ENCODE peak calls at places on chromosomes 13 and 19, in six cellular contexts. U, Q, H, B, M and T are unnamed samples.

GRCh38 chr19:48812094-48812929 is 1.5 kb upstream of the BCAT2 start:
- DNase-seq in U (peak), Q (peak), H (peak), B (peak), M (peak), T (peak)

GRCh38 chr13:113625965-113626661 is 31.9 kb downstream of the ATP4B start:
- DNase-seq in U (peak), Q (peak), H (peak), B (peak), M (peak), T (no peak)

GRCh38 chr19:926595-927043 is 784 bp downstream of the ARID3A start:
- DNase-seq in U (peak), Q (peak), H (peak), B (peak), M (peak), T (no peak)

GRCh38 chr13:34698953-34699352 is 243.1 kb upstream of the NBEA start:
- DNase-seq in U (peak), Q (no peak), H (peak), B (no peak), M (peak), T (no peak)

GRCh38 chr13:32211788-32212187 is 103.4 kb downstream of the ZAR1L start:
- DNase-seq in U (peak), Q (no peak), H (peak), B (no peak), M (peak), T (no peak)

GRCh38 chr19:49887037-49887652 is 9.5 kb downstream of the IL4I1 start:
- DNase-seq in U (no peak), Q (no peak), H (no peak), B (no peak), M (no peak), T (no peak)

GRCh38 chr19:590396-590745 is 690 bp downstream of the HCN2 start:
- DNase-seq in U (peak), Q (peak), H (peak), B (no peak), M (peak), T (no peak)

GRCh38 chr13:109784590-109785140 is 1.7 kb downstream of the IRS2 start:
- DNase-seq in U (peak), Q (peak), H (peak), B (peak), M (peak), T (peak)

GRCh38 chr13:73216381-73216831 is 157.6 kb downstream of the KLF5 start:
- DNase-seq in U (peak), Q (no peak), H (no peak), B (no peak), M (peak), T (no peak)

GRCh38 chr13:111620586-111620985 is 300.1 kb downstream of the TEX29 start:
- DNase-seq in U (no peak), Q (no peak), H (no peak), B (no peak), M (no peak), T (no peak)

GRCh38 chr19:38223119-38223523 is 901 bp downstream of the DPF1 start:
- DNase-seq in U (no peak), Q (no peak), H (no peak), B (no peak), M (no peak), T (no peak)

GRCh38 chr19:43765109-43765876 is 10.5 kb upstream of the SMG9 start:
- DNase-seq in U (peak), Q (peak), H (peak), B (no peak), M (peak), T (no peak)

GRCh38 chr13:68473834-68474326 is 1243.7 kb upstream of the PCDH9 start:
- DNase-seq in U (no peak), Q (no peak), H (no peak), B (no peak), M (no peak), T (no peak)

GRCh38 chr13:100721885-100722512 is 47.4 kb upstream of the TMTC4 start:
- DNase-seq in U (peak), Q (no peak), H (peak), B (no peak), M (peak), T (peak)

GRCh38 chr13:61954092-61954491 is 538.4 kb upstream of the PCDH20 start:
- DNase-seq in U (peak), Q (no peak), H (peak), B (no peak), M (no peak), T (no peak)

GRCh38 chr13:44437356-44438233 is 64.0 kb downstream of the SERP2 start:
- DNase-seq in U (peak), Q (no peak), H (peak), B (no peak), M (peak), T (no peak)

GRCh38 chr19:44163789-44164188 is 1.1 kb upstream of the ZNF226 start:
- DNase-seq in U (no peak), Q (no peak), H (no peak), B (no peak), M (no peak), T (no peak)

GRCh38 chr13:33455291-33455690 is 169.7 kb upstream of the STARD13 start:
- DNase-seq in U (no peak), Q (no peak), H (no peak), B (no peak), M (peak), T (no peak)

DNA sequence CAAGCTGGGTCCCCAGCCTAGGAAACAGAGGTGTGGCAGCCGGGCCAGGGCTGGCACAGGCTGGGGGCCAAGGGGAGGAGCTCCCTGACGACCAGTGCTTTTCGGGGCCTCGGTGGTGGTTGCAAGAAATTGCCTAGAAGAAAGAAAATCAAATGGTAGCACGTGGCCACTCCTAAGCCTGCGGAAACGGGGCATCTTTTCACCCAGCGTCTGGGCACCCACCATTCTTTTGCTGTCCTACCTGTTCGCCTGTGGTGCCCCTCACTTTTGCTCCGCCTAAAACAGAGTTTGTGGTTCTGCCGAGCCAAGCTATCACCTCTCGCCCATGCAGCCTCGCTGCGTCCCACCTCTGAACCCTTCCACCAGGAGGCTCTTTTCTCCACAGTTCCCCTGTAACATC is 7.1 kb upstream of the KRTDAP start:
- DNase-seq in U (no peak), Q (no peak), H (no peak), B (no peak), M (no peak), T (no peak)
- TF ChIP-seq CTCF in U (no peak), Q (no peak), H (no peak), B (no peak), M (no peak), T (no peak)

GRCh38 chr13:75802161-75802560 is 166.0 kb downstream of the LMO7 start:
- DNase-seq in U (no peak), Q (no peak), H (no peak), B (no peak), M (no peak), T (no peak)
- TF ChIP-seq CTCF in U (no peak), Q (no peak), H (no peak), B (no peak), M (no peak), T (no peak)

GRCh38 chr13:27481766-27482165 is 31.4 kb upstream of the MTIF3 start:
- DNase-seq in U (peak), Q (peak), H (peak), B (peak), M (peak), T (peak)
- TF ChIP-seq CTCF in U (peak), Q (peak), H (peak), B (peak), M (peak), T (peak)

GRCh38 chr19:4374451-4375163 is 25.7 kb downstream of the SH3GL1 start:
- DNase-seq in U (peak), Q (peak), H (peak), B (peak), M (peak), T (no peak)

GRCh38 chr19:4376245-4376990 is 23.9 kb downstream of the SH3GL1 start:
- DNase-seq in U (no peak), Q (no peak), H (no peak), B (no peak), M (no peak), T (no peak)

GRCh38 chr19:4376991-4377781 is 23.2 kb downstream of the SH3GL1 start:
- DNase-seq in U (no peak), Q (no peak), H (no peak), B (no peak), M (no peak), T (no peak)

GRCh38 chr19:4375164-4375619 is 25.2 kb downstream of the SH3GL1 start:
- DNase-seq in U (no peak), Q (no peak), H (no peak), B (no peak), M (no peak), T (no peak)

GRCh38 chr19:4375620-4376228 is 24.6 kb downstream of the SH3GL1 start:
- DNase-seq in U (peak), Q (no peak), H (peak), B (no peak), M (peak), T (no peak)
- TF ChIP-seq CTCF in U (peak), Q (no peak), H (peak), B (no peak), M (peak), T (no peak)

GRCh38 chr19:51441410-51442390 is 16.6 kb downstream of the SIGLEC8 start:
- DNase-seq in U (no peak), Q (no peak), H (no peak), B (no peak), M (no peak), T (no peak)

GRCh38 chr19:51440846-51441409 is 17.3 kb downstream of the SIGLEC8 start:
- DNase-seq in U (no peak), Q (no peak), H (peak), B (no peak), M (no peak), T (no peak)

GRCh38 chr19:51440052-51440451 is 18.2 kb downstream of the SIGLEC8 start:
- DNase-seq in U (no peak), Q (no peak), H (no peak), B (no peak), M (no peak), T (no peak)

GRCh38 chr19:51433092-51433491 is 15.7 kb upstream of the SIGLEC10 start:
- DNase-seq in U (no peak), Q (no peak), H (no peak), B (no peak), M (no peak), T (no peak)

DNA sequence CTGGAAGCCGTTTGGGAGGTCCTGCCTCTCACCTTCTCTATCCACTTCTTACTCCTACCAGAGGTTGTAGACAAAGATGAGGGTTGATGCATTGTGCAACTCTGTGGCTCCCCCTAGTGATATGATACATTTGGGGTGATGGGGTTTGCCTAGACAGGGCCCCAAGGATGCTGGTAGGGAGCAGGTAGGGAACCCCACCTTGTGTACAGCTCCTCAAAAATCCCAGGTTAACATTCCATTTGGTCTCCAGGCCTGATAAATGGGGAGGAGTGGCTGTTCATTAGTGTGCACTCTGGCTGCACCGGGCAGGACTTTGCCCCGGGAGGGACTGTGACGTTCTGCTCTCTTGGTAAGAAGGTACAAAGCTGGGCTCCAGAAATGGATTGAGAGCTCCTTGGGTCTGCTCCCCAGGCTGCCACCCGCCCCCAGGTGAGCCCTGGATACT is 19.2 kb downstream of the SIGLEC8 start:
- DNase-seq in U (peak), Q (no peak), H (peak), B (no peak), M (no peak), T (no peak)
- TF ChIP-seq CTCF in U (peak), Q (peak), H (peak), B (peak), M (peak), T (no peak)

GRCh38 chr13:23666576-23666975 is 96.4 kb downstream of the TNFRSF19 start:
- DNase-seq in U (no peak), Q (no peak), H (no peak), B (no peak), M (no peak), T (no peak)

GRCh38 chr13:23668557-23668956 is 98.3 kb downstream of the TNFRSF19 start:
- DNase-seq in U (peak), Q (no peak), H (no peak), B (peak), M (no peak), T (no peak)

GRCh38 chr13:23670793-23671192 is 100.6 kb downstream of the TNFRSF19 start:
- DNase-seq in U (no peak), Q (no peak), H (no peak), B (no peak), M (no peak), T (no peak)

GRCh38 chr13:23671367-23671766 is 101.2 kb downstream of the TNFRSF19 start:
- DNase-seq in U (peak), Q (no peak), H (no peak), B (no peak), M (peak), T (no peak)

DNA sequence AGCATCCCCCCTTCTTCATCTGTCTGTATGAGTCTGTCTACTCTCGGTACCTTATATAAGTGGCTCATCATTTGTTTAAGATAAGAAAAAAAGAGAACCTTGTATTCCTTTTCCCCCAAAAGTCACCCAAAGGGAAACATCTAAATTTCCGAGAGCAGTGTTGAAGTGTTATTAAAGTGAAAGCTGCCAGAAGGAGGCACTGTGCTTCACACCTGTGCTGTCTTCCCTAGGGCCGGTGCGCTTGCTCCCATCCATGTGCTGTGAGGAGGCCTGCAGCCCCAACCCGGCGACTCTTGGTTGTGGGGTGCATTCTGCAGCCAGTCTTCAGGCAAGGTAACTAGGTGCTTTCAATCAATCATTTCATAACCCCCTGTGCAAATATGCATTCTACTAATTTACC is 97.5 kb downstream of the TNFRSF19 start:
- DNase-seq in U (no peak), Q (no peak), H (no peak), B (no peak), M (no peak), T (no peak)
- TF ChIP-seq CTCF in U (no peak), Q (no peak), H (peak), B (no peak), M (no peak), T (no peak)

GRCh38 chr13:43304449-43304848 is 281.1 kb downstream of the DNAJC15 start:
- DNase-seq in U (no peak), Q (no peak), H (no peak), B (no peak), M (no peak), T (peak)

GRCh38 chr13:43305416-43305815 is 282.0 kb downstream of the DNAJC15 start:
- DNase-seq in U (peak), Q (no peak), H (no peak), B (no peak), M (peak), T (no peak)

GRCh38 chr13:43304945-43305344 is 281.6 kb downstream of the DNAJC15 start:
- DNase-seq in U (no peak), Q (no peak), H (no peak), B (no peak), M (no peak), T (no peak)

GRCh38 chr13:43301341-43301969 is 278.1 kb downstream of the DNAJC15 start:
- DNase-seq in U (no peak), Q (no peak), H (no peak), B (no peak), M (peak), T (no peak)

GRCh38 chr13:43303040-43303729 is 279.8 kb downstream of the DNAJC15 start:
- DNase-seq in U (peak), Q (peak), H (peak), B (peak), M (peak), T (peak)
- TF ChIP-seq CTCF in U (peak), Q (peak), H (peak), B (peak), M (peak), T (peak)

GRCh38 chr13:94968040-94968756 is 255.9 kb upstream of the SOX21 start:
- DNase-seq in U (no peak), Q (no peak), H (no peak), B (no peak), M (no peak), T (no peak)
- TF ChIP-seq CTCF in U (no peak), Q (no peak), H (no peak), B (no peak), M (no peak), T (no peak)

DNA sequence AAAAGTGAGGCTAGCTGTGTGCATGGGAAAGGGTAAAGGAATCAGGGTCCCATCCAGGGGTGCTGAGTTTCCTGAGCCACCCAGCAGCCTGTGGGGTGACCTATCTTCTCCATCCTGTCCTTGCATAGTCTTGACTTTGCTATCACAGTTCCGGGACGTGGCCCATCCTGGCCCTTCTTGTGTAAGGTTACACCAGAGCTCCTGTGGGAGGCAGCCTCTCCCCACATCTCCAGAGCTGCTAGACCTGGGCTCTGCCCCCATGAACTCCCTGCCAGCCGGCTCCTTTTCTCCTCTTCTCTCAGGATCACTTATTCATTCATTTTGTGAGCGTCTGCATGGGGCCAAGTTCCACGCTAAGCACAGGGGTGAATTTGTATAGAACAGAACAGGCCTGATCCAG is 238.9 kb downstream of the TSHZ3 start:
- DNase-seq in U (peak), Q (no peak), H (peak), B (no peak), M (peak), T (no peak)
- TF ChIP-seq CTCF in U (peak), Q (no peak), H (peak), B (peak), M (peak), T (no peak)